ENCODE peak calls at places on chromosomes 13 and 19, in five cellular contexts. Y is uterus; C is CD4-positive, alpha-beta memory T cell; A is non-pigmented ciliary epithelial cell; X is NCI-H1105 treated with DMSO at 0.1 percent for 48 hours. N is an unnamed sample.

GRCh38 chr19:5466814-5467291 is 11.6 kb downstream of the ZNRF4 start:
- DNase-seq in Y (no peak), C (no peak), A (no peak), X (no peak), N (no peak)

GRCh38 chr19:10952809-10953208 is 8.0 kb upstream of the SMARCA4 start:
- DNase-seq in X (no peak), A (no peak), C (no peak), Y (no peak), N (no peak)

GRCh38 chr13:24228852-24229458 is 68.4 kb downstream of the SPATA13 start:
- DNase-seq in Y (no peak), C (peak; percentile 41), X (peak; percentile 34), A (no peak), N (no peak)

GRCh38 chr19:6952956-6953355 is 65.6 kb downstream of the ADGRE1 start:
- DNase-seq in C (no peak), A (no peak), Y (no peak), X (no peak), N (no peak)

GRCh38 chr13:51832471-51833152 is 12.4 kb downstream of the TMEM272 start:
- DNase-seq in C (peak; percentile 73), Y (no peak), X (no peak), A (no peak), N (no peak)

GRCh38 chr19:50173144-50173543 is 10.1 kb upstream of the IZUMO2 start:
- DNase-seq in C (no peak), A (no peak), Y (no peak), X (no peak), N (no peak)

GRCh38 chr19:35114656-35115537 is 726 bp upstream of the FXYD3 start:
- DNase-seq in A (no peak), Y (peak; percentile 69), X (peak; percentile 40), C (peak; percentile 60), N (no peak)

GRCh38 chr13:88068316-88068715 is 397.1 kb downstream of the SLITRK5 start:
- DNase-seq in C (no peak), Y (no peak), A (peak; percentile 32), X (no peak), N (no peak)

GRCh38 chr19:19471682-19472081 is 43.7 kb downstream of the TSSK6 start:
- DNase-seq in Y (no peak), A (no peak), C (no peak), X (no peak), N (no peak)

GRCh38 chr19:9881720-9882119 is 46.6 kb downstream of the PIN1 start:
- DNase-seq in A (no peak), C (no peak), X (no peak), Y (no peak), N (no peak)

GRCh38 chr19:44602071-44602470 is 11.3 kb upstream of the IGSF23 start:
- DNase-seq in X (peak; percentile 23), C (no peak), Y (no peak), A (no peak), N (no peak)

GRCh38 chr13:73212482-73212881 is 153.7 kb downstream of the KLF5 start:
- DNase-seq in Y (no peak), X (no peak), C (no peak), A (no peak), N (no peak)

GRCh38 chr13:33174491-33174890 is 111.1 kb downstream of the STARD13 start:
- DNase-seq in C (no peak), X (peak; percentile 73), Y (no peak), A (no peak), N (no peak)

GRCh38 chr19:35168261-35168660 is 13.7 kb downstream of the FXYD5 start:
- DNase-seq in A (no peak), Y (no peak), X (no peak), C (no peak), N (no peak)

GRCh38 chr13:44373601-44374347 is at the start of gene SERP2:
- DNase-seq in A (no peak), C (no peak), Y (peak; percentile 56), X (no peak), N (no peak)

GRCh38 chr13:28640861-28641599 is 17.9 kb upstream of the POMP start:
- DNase-seq in C (no peak), A (no peak), Y (peak; percentile 23), X (no peak), N (no peak)

GRCh38 chr13:105763851-105764250 is 771.6 kb downstream of the EFNB2 start:
- DNase-seq in A (no peak), X (no peak), Y (no peak), C (no peak), N (no peak)

N was measured in coronary artery.